ENCODE peak calls at places on chromosomes 2 and 18, in eight cellular contexts. One of them, this sample, is unnamed.

GRCh38 chr2:38765551-38765950 is 12.5 kb upstream of the GEMIN6 start:
- DNase-seq in AG04450: no peak
- DNase-seq in spleen: no peak
- DNase-seq in epithelial cell of esophagus: peak
- DNase-seq in K562: no peak
- DNase-seq in breast epithelium: no peak
- DNase-seq in CD8-positive, alpha-beta T cell: no peak
- DNase-seq in H1: no peak
- DNase-seq in this sample: no peak

GRCh38 chr2:64990823-64991222 is 1.6 kb downstream of the SLC1A4 start:
- DNase-seq in AG04450: no peak
- DNase-seq in spleen: no peak
- DNase-seq in epithelial cell of esophagus: no peak
- DNase-seq in K562: no peak
- DNase-seq in breast epithelium: no peak
- DNase-seq in CD8-positive, alpha-beta T cell: no peak
- DNase-seq in H1: no peak
- DNase-seq in this sample: no peak

GRCh38 chr18:54052259-54052658 is 172.2 kb downstream of the MBD2 start:
- DNase-seq in AG04450: no peak
- DNase-seq in spleen: no peak
- DNase-seq in epithelial cell of esophagus: no peak
- DNase-seq in K562: no peak
- DNase-seq in breast epithelium: no peak
- DNase-seq in CD8-positive, alpha-beta T cell: no peak
- DNase-seq in H1: no peak
- DNase-seq in this sample: no peak

GRCh38 chr18:62324917-62325805 is at the start of gene TNFRSF11A:
- DNase-seq in AG04450: no peak
- DNase-seq in spleen: peak
- DNase-seq in epithelial cell of esophagus: peak
- DNase-seq in K562: peak
- DNase-seq in breast epithelium: no peak
- DNase-seq in CD8-positive, alpha-beta T cell: peak
- DNase-seq in H1: no peak
- DNase-seq in this sample: peak

GRCh38 chr2:112164876-112165275 is 26.7 kb downstream of the FBLN7 start:
- DNase-seq in AG04450: no peak
- DNase-seq in spleen: no peak
- DNase-seq in epithelial cell of esophagus: no peak
- DNase-seq in K562: no peak
- DNase-seq in breast epithelium: no peak
- DNase-seq in CD8-positive, alpha-beta T cell: no peak
- DNase-seq in H1: no peak
- DNase-seq in this sample: no peak

GRCh38 chr2:72719416-72719815 is 106.4 kb downstream of the EXOC6B start:
- DNase-seq in AG04450: no peak
- DNase-seq in spleen: no peak
- DNase-seq in epithelial cell of esophagus: peak
- DNase-seq in K562: no peak
- DNase-seq in breast epithelium: no peak
- DNase-seq in CD8-positive, alpha-beta T cell: no peak
- DNase-seq in H1: no peak
- DNase-seq in this sample: no peak

GRCh38 chr2:14944562-14945346 is 312.2 kb downstream of the LRATD1 start:
- DNase-seq in AG04450: peak
- DNase-seq in spleen: no peak
- DNase-seq in epithelial cell of esophagus: peak
- DNase-seq in K562: no peak
- DNase-seq in breast epithelium: no peak
- DNase-seq in CD8-positive, alpha-beta T cell: no peak
- DNase-seq in H1: peak
- DNase-seq in this sample: no peak

GRCh38 chr2:24919977-24920812 is at the start of gene ADCY3:
- DNase-seq in AG04450: no peak
- DNase-seq in spleen: peak
- DNase-seq in epithelial cell of esophagus: peak
- DNase-seq in K562: peak
- DNase-seq in breast epithelium: peak
- DNase-seq in CD8-positive, alpha-beta T cell: peak
- DNase-seq in H1: no peak
- DNase-seq in this sample: peak

GRCh38 chr2:31138037-31138962 is at the start of gene GALNT14:
- DNase-seq in AG04450: no peak
- DNase-seq in spleen: peak
- DNase-seq in epithelial cell of esophagus: peak
- DNase-seq in K562: no peak
- DNase-seq in breast epithelium: no peak
- DNase-seq in CD8-positive, alpha-beta T cell: peak
- DNase-seq in H1: peak
- DNase-seq in this sample: peak

GRCh38 chr18:55034742-55035141 is 75.5 kb upstream of the CCDC68 start:
- DNase-seq in AG04450: no peak
- DNase-seq in spleen: no peak
- DNase-seq in epithelial cell of esophagus: no peak
- DNase-seq in K562: no peak
- DNase-seq in breast epithelium: no peak
- DNase-seq in CD8-positive, alpha-beta T cell: no peak
- DNase-seq in H1: no peak
- DNase-seq in this sample: no peak

GRCh38 chr2:44083054-44083453 is 85.6 kb upstream of the PPM1B start:
- DNase-seq in AG04450: no peak
- DNase-seq in spleen: no peak
- DNase-seq in epithelial cell of esophagus: no peak
- DNase-seq in K562: no peak
- DNase-seq in breast epithelium: no peak
- DNase-seq in CD8-positive, alpha-beta T cell: no peak
- DNase-seq in H1: no peak
- DNase-seq in this sample: no peak

GRCh38 chr2:178397002-178397605 is 53.9 kb downstream of the PRKRA start:
- DNase-seq in AG04450: no peak
- DNase-seq in spleen: no peak
- DNase-seq in epithelial cell of esophagus: peak
- DNase-seq in K562: no peak
- DNase-seq in breast epithelium: no peak
- DNase-seq in CD8-positive, alpha-beta T cell: no peak
- DNase-seq in H1: no peak
- DNase-seq in this sample: no peak

GRCh38 chr18:45521777-45522176 is 93.5 kb upstream of the SLC14A2 start:
- DNase-seq in AG04450: no peak
- DNase-seq in spleen: no peak
- DNase-seq in epithelial cell of esophagus: peak
- DNase-seq in K562: no peak
- DNase-seq in breast epithelium: no peak
- DNase-seq in CD8-positive, alpha-beta T cell: no peak
- DNase-seq in H1: no peak
- DNase-seq in this sample: no peak

GRCh38 chr2:232214053-232214452 is 164.5 kb upstream of the ALPP start:
- DNase-seq in AG04450: no peak
- DNase-seq in spleen: no peak
- DNase-seq in epithelial cell of esophagus: no peak
- DNase-seq in K562: no peak
- DNase-seq in breast epithelium: no peak
- DNase-seq in CD8-positive, alpha-beta T cell: no peak
- DNase-seq in H1: no peak
- DNase-seq in this sample: no peak

GRCh38 chr2:24659862-24660261 is 133.3 kb downstream of the PTRHD1 start:
- DNase-seq in AG04450: no peak
- DNase-seq in spleen: no peak
- DNase-seq in epithelial cell of esophagus: no peak
- DNase-seq in K562: no peak
- DNase-seq in breast epithelium: no peak
- DNase-seq in CD8-positive, alpha-beta T cell: no peak
- DNase-seq in H1: no peak
- DNase-seq in this sample: no peak

GRCh38 chr18:63409301-63409700 is 13.0 kb downstream of the VPS4B start:
- DNase-seq in AG04450: no peak
- DNase-seq in spleen: no peak
- DNase-seq in epithelial cell of esophagus: peak
- DNase-seq in K562: no peak
- DNase-seq in breast epithelium: no peak
- DNase-seq in CD8-positive, alpha-beta T cell: no peak
- DNase-seq in H1: no peak
- DNase-seq in this sample: no peak
- TF ChIP-seq CTCF in AG04450: no peak
- TF ChIP-seq CTCF in spleen: no peak
- TF ChIP-seq CTCF in epithelial cell of esophagus: no peak
- TF ChIP-seq CTCF in K562: no peak
- TF ChIP-seq CTCF in breast epithelium: no peak
- TF ChIP-seq CTCF in CD8-positive, alpha-beta T cell: no peak
- TF ChIP-seq CTCF in H1: no peak
- TF ChIP-seq CTCF in this sample: no peak

DNA sequence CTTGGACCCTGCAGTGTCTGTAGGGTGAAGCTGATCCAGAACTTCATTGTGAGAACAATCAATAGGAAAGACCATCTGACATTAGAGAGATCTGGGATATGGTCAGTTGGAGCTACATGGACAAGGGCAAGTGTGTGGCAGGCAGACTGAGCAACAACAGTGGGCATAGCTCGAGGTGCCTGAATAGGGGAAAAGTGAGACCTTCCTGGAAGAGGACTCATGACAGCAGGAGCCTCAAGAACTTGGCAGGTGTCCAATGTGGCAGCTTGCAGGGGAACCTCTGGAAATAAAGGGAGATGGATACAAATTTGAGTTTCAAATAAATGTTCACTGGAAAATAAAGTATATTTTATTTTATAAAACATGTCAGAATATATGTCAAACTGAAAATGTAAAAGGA is 117.9 kb downstream of the TANC1 start:
- DNase-seq in AG04450: no peak
- DNase-seq in spleen: no peak
- DNase-seq in epithelial cell of esophagus: no peak
- DNase-seq in K562: no peak
- DNase-seq in breast epithelium: no peak
- DNase-seq in CD8-positive, alpha-beta T cell: no peak
- DNase-seq in H1: no peak
- DNase-seq in this sample: no peak
- TF ChIP-seq CTCF in AG04450: no peak
- TF ChIP-seq CTCF in spleen: no peak
- TF ChIP-seq CTCF in epithelial cell of esophagus: no peak
- TF ChIP-seq CTCF in K562: no peak
- TF ChIP-seq CTCF in breast epithelium: no peak
- TF ChIP-seq CTCF in CD8-positive, alpha-beta T cell: no peak
- TF ChIP-seq CTCF in H1: no peak
- TF ChIP-seq CTCF in this sample: no peak

DNA sequence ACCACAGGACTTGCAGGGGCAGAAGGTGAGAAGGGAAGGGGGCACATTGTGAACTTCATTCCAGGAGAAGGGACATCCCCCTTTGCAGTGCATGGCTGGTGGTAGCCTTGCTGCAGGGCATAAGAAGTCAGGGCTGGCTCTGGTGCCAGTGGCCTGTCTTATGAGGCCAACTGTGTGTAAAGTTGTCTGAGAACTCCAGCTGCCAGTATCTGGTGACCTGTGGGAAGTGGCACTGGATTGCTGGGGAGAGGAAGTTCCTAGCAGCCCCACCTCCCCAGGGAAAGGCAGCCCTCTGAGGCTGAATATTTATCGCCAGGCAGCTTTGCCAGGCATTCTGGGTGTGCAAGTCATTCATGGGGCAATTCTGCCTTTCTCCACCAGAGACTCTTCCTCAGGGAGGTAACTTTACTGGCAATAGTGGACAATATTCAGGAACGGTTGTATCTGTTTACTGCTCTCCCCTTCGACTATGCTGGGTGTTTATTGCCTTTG is 12.2 kb downstream of the TRPM8 start:
- DNase-seq in AG04450: no peak
- DNase-seq in spleen: no peak
- DNase-seq in epithelial cell of esophagus: peak
- DNase-seq in K562: no peak
- DNase-seq in breast epithelium: no peak
- DNase-seq in CD8-positive, alpha-beta T cell: no peak
- DNase-seq in H1: no peak
- DNase-seq in this sample: no peak
- TF ChIP-seq CTCF in AG04450: peak
- TF ChIP-seq CTCF in spleen: no peak
- TF ChIP-seq CTCF in epithelial cell of esophagus: peak
- TF ChIP-seq CTCF in K562: no peak
- TF ChIP-seq CTCF in breast epithelium: no peak
- TF ChIP-seq CTCF in CD8-positive, alpha-beta T cell: no peak
- TF ChIP-seq CTCF in H1: peak
- TF ChIP-seq CTCF in this sample: no peak

GRCh38 chr2:197805598-197806316 is 1.4 kb downstream of the PLCL1 start:
- DNase-seq in AG04450: no peak
- DNase-seq in spleen: no peak
- DNase-seq in epithelial cell of esophagus: no peak
- DNase-seq in K562: no peak
- DNase-seq in breast epithelium: no peak
- DNase-seq in CD8-positive, alpha-beta T cell: no peak
- DNase-seq in H1: no peak
- DNase-seq in this sample: no peak

GRCh38 chr2:197804049-197804757 is at the start of gene PLCL1:
- DNase-seq in AG04450: peak
- DNase-seq in spleen: peak
- DNase-seq in epithelial cell of esophagus: peak
- DNase-seq in K562: peak
- DNase-seq in breast epithelium: peak
- DNase-seq in CD8-positive, alpha-beta T cell: peak
- DNase-seq in H1: peak
- DNase-seq in this sample: peak

GRCh38 chr2:197803033-197803444 is 1.4 kb upstream of the PLCL1 start:
- DNase-seq in AG04450: peak
- DNase-seq in spleen: no peak
- DNase-seq in epithelial cell of esophagus: peak
- DNase-seq in K562: peak
- DNase-seq in breast epithelium: no peak
- DNase-seq in CD8-positive, alpha-beta T cell: no peak
- DNase-seq in H1: no peak
- DNase-seq in this sample: no peak

GRCh38 chr2:197806317-197806633 is 1.9 kb downstream of the PLCL1 start:
- DNase-seq in AG04450: no peak
- DNase-seq in spleen: no peak
- DNase-seq in epithelial cell of esophagus: peak
- DNase-seq in K562: no peak
- DNase-seq in breast epithelium: no peak
- DNase-seq in CD8-positive, alpha-beta T cell: no peak
- DNase-seq in H1: no peak
- DNase-seq in this sample: no peak

DNA sequence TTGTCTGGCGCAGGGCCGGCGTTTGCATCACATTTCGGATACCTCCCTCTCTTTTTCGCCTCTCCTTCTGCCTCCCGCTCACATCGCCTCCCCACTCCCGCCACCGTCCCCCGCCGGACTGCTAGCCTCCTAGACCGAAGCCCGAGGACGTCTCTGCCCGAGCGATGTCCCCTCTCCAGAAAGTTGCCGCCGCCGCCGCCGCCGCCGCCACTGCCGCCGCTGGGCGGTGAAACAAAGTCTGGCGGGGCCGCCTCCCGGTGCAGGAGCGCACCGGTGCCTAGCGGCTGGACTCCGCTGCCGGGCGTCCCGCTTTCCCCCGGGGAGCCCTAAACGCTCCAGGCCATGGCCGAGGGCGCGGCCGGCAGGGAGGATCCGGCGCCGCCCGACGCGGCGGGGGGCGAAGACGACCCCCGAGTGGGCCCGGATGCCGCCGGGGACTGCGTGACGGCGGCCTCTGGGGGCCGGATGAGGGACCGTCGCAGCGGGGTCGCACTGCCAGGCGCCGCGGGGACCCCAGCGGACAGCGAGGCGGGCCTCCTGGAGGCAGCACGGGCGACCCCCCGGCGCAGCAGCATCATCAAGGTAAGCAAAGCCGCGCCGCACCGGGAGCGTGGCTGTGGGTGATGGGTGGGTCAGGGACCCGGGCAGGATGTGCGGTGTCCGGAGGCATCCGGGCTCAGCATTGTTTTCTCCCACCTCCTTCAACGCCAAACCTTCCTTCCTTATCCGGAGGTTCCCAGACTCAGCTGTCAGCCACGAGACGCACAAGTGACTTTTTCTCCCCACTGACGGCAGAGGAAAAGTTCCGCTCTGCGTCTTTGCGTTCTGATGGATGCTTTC is 585 bp downstream of the PLCL1 start:
- DNase-seq in AG04450: no peak
- DNase-seq in spleen: peak
- DNase-seq in epithelial cell of esophagus: no peak
- DNase-seq in K562: peak
- DNase-seq in breast epithelium: no peak
- DNase-seq in CD8-positive, alpha-beta T cell: peak
- DNase-seq in H1: no peak
- DNase-seq in this sample: peak
- TF ChIP-seq CTCF in AG04450: no peak
- TF ChIP-seq CTCF in spleen: no peak
- TF ChIP-seq CTCF in epithelial cell of esophagus: no peak
- TF ChIP-seq CTCF in K562: no peak
- TF ChIP-seq CTCF in breast epithelium: peak
- TF ChIP-seq CTCF in CD8-positive, alpha-beta T cell: peak
- TF ChIP-seq CTCF in H1: no peak
- TF ChIP-seq CTCF in this sample: no peak